ENCODE peak calls at places on chromosomes 2 and 18, in six cellular contexts. L is HCT116, O is fibroblast of lung, P is heart right ventricle, V is stomach, B is heart left ventricle. X is an unnamed sample. For H3K9me3 and H3K36me3, the result is how much of the 10 kb centered on the place peaks cover.

GRCh38 chr18:57797209-57797651 is 5.9 kb downstream of the ATP8B1 start:
- DNase-seq in B (peak), L (no peak), O (no peak), V (peak), P (no peak), X (no peak)

GRCh38 chr2:167258712-167259111 is 370.4 kb downstream of the XIRP2 start:
- DNase-seq in P (no peak), B (no peak), V (no peak), L (no peak), O (no peak), X (no peak)

GRCh38 chr2:38448692-38449405 is 71.8 kb upstream of the ATL2 start:
- DNase-seq in B (no peak), P (no peak), L (no peak), O (no peak), V (no peak), X (no peak)

GRCh38 chr2:215460682-215461081 is 24.8 kb upstream of the FN1 start:
- DNase-seq in P (no peak), B (no peak), O (peak), V (no peak), L (no peak), X (no peak)

GRCh38 chr2:102070058-102070642 is 72.4 kb upstream of the IL1R1 start:
- DNase-seq in O (peak), B (peak), V (peak), P (peak), L (no peak), X (peak)

GRCh38 chr18:75407468-75408437 is 19.8 kb downstream of the SMIM21 start:
- DNase-seq in B (no peak), O (peak), L (no peak), V (no peak), P (no peak), X (no peak)

GRCh38 chr2:71613953-71614925 is 160.9 kb downstream of the DYSF start:
- DNase-seq in L (no peak), P (peak), B (no peak), V (peak), O (no peak), X (peak)

GRCh38 chr2:12484536-12485115 is 232.1 kb upstream of the TRIB2 start:
- DNase-seq in O (no peak), P (no peak), L (no peak), B (no peak), V (no peak), X (no peak)

GRCh38 chr2:172084734-172085459 is 410 bp upstream of the DLX1 start:
- DNase-seq in P (peak), L (peak), O (peak), V (peak), B (peak), X (peak)

GRCh38 chr2:120647487-120647886 is 88.2 kb upstream of the GLI2 start:
- DNase-seq in B (no peak), L (peak), O (peak), P (no peak), V (no peak), X (no peak)

DNA sequence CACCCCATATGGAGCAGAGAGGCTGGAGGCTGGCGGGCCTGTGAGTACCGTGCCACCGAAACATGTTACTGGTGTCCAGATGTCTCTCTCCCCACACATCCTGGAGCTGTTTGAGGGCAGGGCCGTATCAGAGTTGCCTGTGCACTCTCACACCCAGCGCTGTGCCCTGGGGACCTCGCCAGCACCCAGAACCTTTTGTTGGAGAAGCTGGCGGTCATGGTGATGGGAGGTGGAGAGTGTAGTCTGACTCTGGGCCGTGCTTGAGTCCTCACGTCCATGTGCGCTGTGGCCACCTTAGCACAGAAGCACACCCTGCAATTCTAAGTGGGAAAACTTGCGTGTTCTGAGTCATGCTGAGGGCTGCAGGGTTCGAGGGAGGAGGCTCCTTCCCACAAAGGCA is 259.2 kb downstream of the NDUFA10 start:
- DNase-seq in P (no peak), V (no peak), B (no peak), O (no peak), L (no peak), X (no peak)
- H3K9me3 ChIP-seq in P (under half), V (under half), B (under half), O (under half), L (under half), X (under half)

GRCh38 chr2:29760008-29760407 is 161.4 kb downstream of the ALK start:
- DNase-seq in P (no peak), L (no peak), O (no peak), V (no peak), B (no peak), X (no peak)

GRCh38 chr2:29753676-29754444 is 167.5 kb downstream of the ALK start:
- DNase-seq in P (no peak), V (no peak), L (no peak), B (no peak), O (peak), X (no peak)

GRCh38 chr2:29755829-29756228 is 165.6 kb downstream of the ALK start:
- DNase-seq in P (no peak), V (no peak), B (no peak), L (no peak), O (no peak), X (no peak)

GRCh38 chr2:29755233-29755632 is 166.2 kb downstream of the ALK start:
- DNase-seq in V (no peak), B (no peak), L (peak), O (no peak), P (no peak), X (no peak)

GRCh38 chr2:29759342-29759741 is 162.0 kb downstream of the ALK start:
- DNase-seq in B (no peak), L (no peak), P (no peak), V (no peak), O (no peak), X (no peak)
- H3K36me3 ChIP-seq in B (under half), L (under half), P (under half), V (under half), O (under half), X (under half)

DNA sequence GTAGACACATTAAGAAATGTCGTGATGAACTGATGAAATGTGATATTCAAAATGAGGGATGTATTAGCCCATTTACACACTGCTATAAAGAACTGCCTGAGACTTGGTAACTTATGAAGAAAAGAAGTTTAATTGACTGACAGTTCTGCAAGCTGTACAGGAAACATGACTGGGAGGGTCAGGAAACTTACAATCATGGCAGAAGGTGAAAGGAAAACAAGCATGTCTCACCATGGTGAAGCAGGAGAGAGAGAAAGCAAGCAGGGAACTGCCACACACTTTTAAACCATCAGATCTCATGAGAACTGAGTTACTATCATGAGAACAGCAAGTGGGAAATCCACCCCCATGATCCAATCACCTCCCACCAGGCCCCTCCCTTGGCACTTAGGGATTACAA is 1010.8 kb upstream of the CELF4 start:
- DNase-seq in L (no peak), P (no peak), O (no peak), B (no peak), V (no peak), X (no peak)
- H3K9me3 ChIP-seq in L (under half), P (under half), O (under half), B (under half), V (under half), X (under half)

GRCh38 chr18:49988101-49988500 is 174.8 kb upstream of the ACAA2 start:
- DNase-seq in L (no peak), B (peak), P (peak), O (no peak), V (no peak), X (no peak)
- H3K36me3 ChIP-seq in L (under half), B (under half), P (under half), O (under half), V (under half), X (under half)

DNA sequence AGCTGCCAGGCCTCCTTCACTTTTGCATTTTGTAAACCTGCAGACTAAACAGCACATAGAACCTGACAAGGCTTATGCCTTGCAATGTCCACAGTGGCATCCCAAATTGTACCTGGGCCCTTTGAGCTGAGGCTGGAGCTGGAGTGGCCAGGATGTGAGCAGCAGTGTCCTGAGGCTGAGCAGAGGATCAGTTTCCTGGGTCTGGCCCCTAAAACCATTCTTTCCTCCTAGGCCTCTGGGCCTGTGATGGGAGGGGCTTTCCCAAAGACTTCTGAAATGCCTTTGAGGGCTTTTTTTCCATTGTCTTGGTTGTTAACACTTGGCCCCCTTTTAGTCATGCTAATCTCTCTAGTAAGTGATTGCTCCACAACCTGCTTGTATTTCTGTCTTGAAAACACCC is 32.8 kb downstream of the FSIP2 start:
- DNase-seq in L (no peak), O (no peak), P (no peak), V (no peak), B (no peak), X (no peak)
- H3K9me3 ChIP-seq in L (under half), O (under half), P (half or more), V (half or more), B (half or more), X (under half)

GRCh38 chr2:55524884-55525437 is 5.4 kb downstream of the CFAP36 start:
- DNase-seq in O (no peak), B (no peak), L (no peak), P (no peak), V (peak), X (no peak)
- H3K36me3 ChIP-seq in O (under half), B (under half), L (under half), P (under half), V (under half), X (under half)

GRCh38 chr2:83585250-83585649 is 873.8 kb downstream of the SUCLG1 start:
- DNase-seq in B (no peak), P (no peak), V (no peak), O (no peak), L (no peak), X (no peak)

GRCh38 chr2:83582589-83582988 is 876.5 kb downstream of the SUCLG1 start:
- DNase-seq in L (no peak), V (no peak), P (no peak), B (no peak), O (no peak), X (no peak)

GRCh38 chr2:83584674-83585073 is 874.4 kb downstream of the SUCLG1 start:
- DNase-seq in L (no peak), V (no peak), P (no peak), O (no peak), B (no peak), X (no peak)

GRCh38 chr2:83587309-83587708 is 871.8 kb downstream of the SUCLG1 start:
- DNase-seq in V (no peak), P (no peak), O (no peak), B (no peak), L (no peak), X (no peak)
- H3K9me3 ChIP-seq in V (under half), P (under half), O (under half), B (under half), L (under half), X (under half)

DNA sequence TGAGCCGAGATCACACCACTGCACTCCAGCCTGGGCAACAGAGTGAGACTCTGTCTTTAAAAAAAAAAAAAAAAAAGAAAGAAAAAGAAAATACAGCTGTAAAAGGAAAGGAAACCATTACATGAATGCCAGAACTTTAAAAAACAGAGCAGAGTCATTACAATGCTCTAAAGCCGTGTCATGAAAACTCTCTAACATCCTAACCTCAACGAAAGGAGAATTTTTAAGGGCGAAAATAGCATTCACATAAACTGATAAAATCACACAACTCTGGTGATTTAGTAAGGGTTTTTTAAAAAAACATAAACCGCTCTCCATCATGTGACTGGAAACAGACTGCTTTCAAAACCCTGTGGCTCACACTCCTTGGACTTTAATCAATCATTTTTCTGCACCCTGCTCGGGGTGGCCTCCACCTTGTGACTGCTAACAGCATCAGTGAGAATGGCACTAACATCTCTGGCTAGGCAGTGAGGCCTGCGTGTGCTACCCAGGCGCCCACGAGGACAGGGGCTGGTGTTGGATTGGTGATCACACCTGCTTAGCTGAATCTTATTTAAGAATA is 12.1 kb downstream of the DOCK10 start:
- DNase-seq in O (no peak), P (no peak), B (no peak), L (no peak), V (no peak), X (no peak)
- H3K36me3 ChIP-seq in O (under half), P (under half), B (under half), L (under half), V (under half), X (under half)

GRCh38 chr18:35253655-35254287 is 12.9 kb downstream of the ZNF397 start:
- DNase-seq in P (no peak), V (no peak), O (no peak), B (no peak), L (no peak), X (no peak)
- H3K9me3 ChIP-seq in P (under half), V (under half), O (under half), B (under half), L (under half), X (under half)

X was measured in right atrium auricular region.